ENCODE peak calls at places on chromosomes 2 and 18, in nine cellular contexts. N is endothelial cell; E is T-helper 1 cell; R is GM12864; W is kidney tubule cell; Y is pons; P is stimulated activated CD8-positive, alpha-beta memory T cell treated with anti-CD3 and anti-CD28 coated beads, Interleukin-12 subunit alpha, Interleukin-12 subunit beta, amount 100 ng/mL, for 1 hour; D is cerebellum; M is effector memory CD8-positive, alpha-beta T cell. L is an unnamed sample.

GRCh38 chr18:58632557-58632956 is 3.7 kb upstream of the ALPK2 start:
- DNase-seq in E (no peak), P (no peak), W (no peak), Y (no peak), R (no peak), N (no peak), M (no peak), D (peak), L (no peak)

GRCh38 chr2:57181315-57182038 is 865.1 kb upstream of the VRK2 start:
- DNase-seq in N (no peak), W (no peak), E (no peak), P (no peak), M (no peak), Y (no peak), R (no peak), D (no peak), L (no peak)

GRCh38 chr2:5915926-5916325 is 223.7 kb downstream of the SOX11 start:
- DNase-seq in Y (no peak), E (no peak), M (no peak), W (peak), R (no peak), D (no peak), N (peak), P (no peak), L (peak)

GRCh38 chr2:29066271-29066860 is 8.0 kb downstream of the PCARE start:
- DNase-seq in P (no peak), Y (no peak), D (no peak), R (no peak), M (no peak), E (no peak), N (no peak), W (no peak), L (no peak)

GRCh38 chr2:217246108-217246507 is 386.2 kb upstream of the TNP1 start:
- DNase-seq in N (no peak), D (no peak), M (no peak), Y (no peak), R (no peak), P (no peak), W (no peak), E (no peak), L (no peak)

GRCh38 chr2:191126386-191126785 is 24.4 kb downstream of the STAT4 start:
- DNase-seq in R (no peak), Y (no peak), W (no peak), P (no peak), D (no peak), M (peak), E (no peak), N (no peak), L (no peak)

GRCh38 chr2:20616341-20616871 is 34.5 kb downstream of the HS1BP3 start:
- DNase-seq in N (no peak), M (no peak), Y (no peak), W (no peak), E (no peak), R (no peak), P (no peak), D (no peak), L (no peak)

GRCh38 chr2:23824777-23825212 is 102.1 kb downstream of the ATAD2B start:
- DNase-seq in D (peak), P (no peak), W (peak), R (peak), N (peak), M (peak), Y (peak), E (no peak), L (peak)

GRCh38 chr2:10452334-10452733 is 4.2 kb upstream of the ODC1 start:
- DNase-seq in P (no peak), R (no peak), E (no peak), W (peak), M (no peak), D (no peak), N (no peak), Y (no peak), L (peak)

GRCh38 chr2:24497685-24498084 is 6.6 kb downstream of the NCOA1 start:
- DNase-seq in E (no peak), P (no peak), D (no peak), Y (no peak), M (no peak), W (no peak), R (no peak), N (no peak), L (no peak)

GRCh38 chr2:182240862-182241371 is 185.9 kb downstream of the PDE1A start:
- DNase-seq in N (peak), M (no peak), Y (peak), P (no peak), E (no peak), R (peak), W (peak), D (peak), L (peak)

GRCh38 chr2:144330951-144331651 is 188.8 kb downstream of the ZEB2 start:
- DNase-seq in E (no peak), M (no peak), N (no peak), R (no peak), Y (peak), W (peak), D (no peak), P (no peak), L (peak)

GRCh38 chr2:33276868-33277503 is 199.5 kb upstream of the RASGRP3 start:
- DNase-seq in E (no peak), N (no peak), Y (no peak), W (no peak), M (no peak), P (no peak), D (no peak), R (no peak), L (peak)

GRCh38 chr2:240236217-240237111 is 96.0 kb upstream of the OTOS start:
- DNase-seq in N (no peak), P (no peak), R (no peak), M (no peak), W (no peak), E (no peak), D (peak), Y (no peak), L (peak)

GRCh38 chr18:22848618-22849017 is 84.5 kb upstream of the RBBP8 start:
- DNase-seq in P (no peak), D (no peak), R (no peak), W (peak), E (no peak), Y (no peak), M (no peak), N (no peak), L (no peak)

GRCh38 chr2:40654346-40654745 is 202.5 kb upstream of the SLC8A1 start:
- DNase-seq in D (no peak), N (no peak), R (no peak), W (peak), P (no peak), M (no peak), E (no peak), Y (no peak), L (no peak)

GRCh38 chr2:52968043-52968442 is 799.6 kb upstream of the CHAC2 start:
- DNase-seq in W (no peak), N (no peak), M (no peak), D (no peak), R (no peak), Y (no peak), E (no peak), P (no peak), L (no peak)

GRCh38 chr2:9554841-9555337 is 741 bp downstream of the ADAM17 start:
- DNase-seq in P (no peak), R (no peak), D (no peak), Y (peak), W (peak), N (peak), E (peak), M (peak), L (peak)

GRCh38 chr18:26470011-26470637 is 78.2 kb downstream of the KCTD1 start:
- DNase-seq in Y (no peak), N (no peak), E (no peak), P (no peak), D (no peak), W (peak), M (no peak), R (peak), L (peak)

GRCh38 chr2:221529943-221530652 is 42.0 kb downstream of the EPHA4 start:
- DNase-seq in M (no peak), R (no peak), E (no peak), N (no peak), D (no peak), P (no peak), Y (no peak), W (peak), L (peak)

GRCh38 chr2:101111917-101112771 is 39.0 kb downstream of the TBC1D8 start:
- DNase-seq in D (no peak), R (no peak), E (no peak), P (no peak), N (no peak), M (no peak), W (peak), Y (no peak), L (no peak)

GRCh38 chr2:69644506-69644979 is 1.0 kb upstream of the AAK1 start:
- DNase-seq in D (no peak), E (no peak), M (no peak), Y (no peak), W (no peak), P (no peak), N (no peak), R (no peak), L (no peak)

GRCh38 chr2:73339171-73339678 is 45.9 kb upstream of the EGR4 start:
- DNase-seq in P (no peak), R (no peak), D (no peak), W (no peak), E (no peak), N (no peak), M (no peak), Y (no peak), L (no peak)

GRCh38 chr2:147854557-147855134 is 9.8 kb downstream of the ACVR2A start:
- DNase-seq in D (no peak), Y (no peak), M (no peak), P (no peak), N (no peak), R (no peak), E (no peak), W (no peak), L (no peak)

GRCh38 chr2:147792966-147793617 is 51.7 kb upstream of the ACVR2A start:
- DNase-seq in D (no peak), W (peak), M (no peak), Y (no peak), R (no peak), E (no peak), N (no peak), P (no peak), L (no peak)

GRCh38 chr2:222241054-222241453 is 57.7 kb downstream of the PAX3 start:
- DNase-seq in E (no peak), D (no peak), P (no peak), M (no peak), N (no peak), W (no peak), R (no peak), Y (no peak), L (peak)

GRCh38 chr2:240589381-240589780 is 2.8 kb downstream of the CAPN10 start:
- DNase-seq in D (no peak), Y (no peak), P (no peak), M (no peak), R (no peak), N (no peak), E (no peak), W (no peak), L (no peak)

GRCh38 chr2:96148410-96149217 is 3.4 kb upstream of the DUSP2 start:
- DNase-seq in M (peak), W (peak), R (no peak), P (peak), N (peak), E (peak), Y (no peak), D (no peak), L (peak)

GRCh38 chr2:166765141-166765540 is 123.1 kb upstream of the XIRP2 start:
- DNase-seq in R (no peak), E (no peak), M (no peak), N (no peak), P (no peak), W (no peak), Y (no peak), D (no peak), L (peak)

GRCh38 chr2:122191331-122191730 is 435.9 kb downstream of the TSN start:
- DNase-seq in R (no peak), D (no peak), P (no peak), N (peak), M (no peak), W (peak), Y (peak), E (no peak), L (peak)

GRCh38 chr2:113283704-113284284 is 5.1 kb upstream of the PAX8 start:
- DNase-seq in P (no peak), N (no peak), R (no peak), W (peak), D (no peak), E (no peak), Y (peak), M (no peak), L (no peak)